ENCODE peak calls at places on chromosome 18, in eight cellular contexts. S is activated CD4-positive, alpha-beta T cell treated with anti-CD3 and anti-CD28 coated beads, Interleukin-2, amount 50 U/mL, for 1 hour; V is NCI-H2029 treated with DMSO at 0.1 percent for 48 hours; U is lower lobe of right lung; F is activated CD4-positive, CD25-positive, alpha-beta regulatory T cell treated with anti-CD3 and anti-CD28 coated beads, Interleukin-2, amount 50 U/mL, for 16 hours; Y is cardiac fibroblast; P is mesendoderm; K is Daoy. B is an unnamed sample.

GRCh38 chr18:709771-710170 is 2.7 kb downstream of the ENOSF1 start:
- DNase-seq in S (no peak), V (no peak), U (no peak), F (no peak), Y (no peak), P (peak), K (no peak), B (no peak)

GRCh38 chr18:48974304-48975220 is 23.8 kb upstream of the SMAD7 start:
- DNase-seq in S (no peak), V (no peak), U (no peak), F (no peak), Y (no peak), P (peak), K (no peak), B (no peak)

GRCh38 chr18:32469190-32469611 is 1.5 kb downstream of the GAREM1 start:
- DNase-seq in S (no peak), V (peak), U (peak), F (no peak), Y (peak), P (peak), K (peak), B (peak)

GRCh38 chr18:13232060-13232917 is 13.7 kb downstream of the LDLRAD4 start:
- DNase-seq in S (no peak), V (no peak), U (no peak), F (no peak), Y (no peak), P (no peak), K (no peak), B (no peak)

GRCh38 chr18:26546875-26547301 is 1.5 kb downstream of the KCTD1 start:
- DNase-seq in S (no peak), V (no peak), U (no peak), F (no peak), Y (no peak), P (peak), K (no peak), B (no peak)

GRCh38 chr18:78856569-78857200 is 122.9 kb upstream of the SALL3 start:
- DNase-seq in S (no peak), V (no peak), U (no peak), F (no peak), Y (no peak), P (no peak), K (no peak), B (no peak)

GRCh38 chr18:62437520-62438329 is 85.1 kb upstream of the ZCCHC2 start:
- DNase-seq in S (no peak), V (no peak), U (peak), F (no peak), Y (peak), P (no peak), K (no peak), B (no peak)

GRCh38 chr18:26419746-26420145 is 128.6 kb downstream of the KCTD1 start:
- DNase-seq in S (no peak), V (no peak), U (no peak), F (no peak), Y (peak), P (no peak), K (no peak), B (no peak)

GRCh38 chr18:49967914-49968313 is 154.6 kb upstream of the ACAA2 start:
- DNase-seq in S (no peak), V (no peak), U (no peak), F (no peak), Y (no peak), P (no peak), K (no peak), B (no peak)

GRCh38 chr18:37483221-37483971 is 82.2 kb downstream of the CELF4 start:
- DNase-seq in S (no peak), V (no peak), U (no peak), F (no peak), Y (peak), P (peak), K (peak), B (no peak)

GRCh38 chr18:63065172-63065571 is 254.4 kb downstream of the BCL2 start:
- DNase-seq in S (no peak), V (no peak), U (no peak), F (no peak), Y (no peak), P (no peak), K (no peak), B (no peak)

GRCh38 chr18:50297621-50298442 is 10.3 kb upstream of the CXXC1 start:
- DNase-seq in S (peak), V (peak), U (peak), F (peak), Y (peak), P (peak), K (peak), B (peak)

GRCh38 chr18:79902640-79903039 is 48.8 kb downstream of the SLC66A2 start:
- DNase-seq in S (no peak), V (no peak), U (no peak), F (no peak), Y (no peak), P (no peak), K (no peak), B (no peak)

GRCh38 chr18:7452331-7452730 is 114.8 kb upstream of the PTPRM start:
- DNase-seq in S (no peak), V (no peak), U (no peak), F (no peak), Y (peak), P (peak), K (peak), B (no peak)

B was measured in NCI-H345.